ENCODE peak calls at places on chromosome 20, in ten cellular contexts. B is HepG2, N is fibroblast of lung, T is HCT116, F is H1, G is GM23248, S is K562, X is GM12878, L is Karpas-422, M is mesendoderm. H is an unnamed sample. For H3K79me2, the result is how much of the 10 kb centered on the place peaks cover.

GRCh38 chr20:23298926-23299672 is 51.5 kb upstream of the NXT1 start:
- DNase-seq in B (no peak), N (no peak), T (no peak), F (no peak), G (peak), S (no peak), X (no peak), L (peak), M (no peak), H (no peak)

GRCh38 chr20:41534170-41534569 is 84.0 kb downstream of the CHD6 start:
- DNase-seq in B (peak), N (no peak), T (no peak), F (no peak), G (no peak), S (no peak), X (no peak), L (no peak), M (no peak), H (no peak)

GRCh38 chr20:45080867-45081616 is 19.9 kb downstream of the KCNS1 start:
- DNase-seq in B (peak), N (no peak), T (peak), F (no peak), G (peak), S (peak), X (no peak), L (peak), M (no peak), H (no peak)

GRCh38 chr20:48384147-48384818 is 443.5 kb downstream of the PREX1 start:
- DNase-seq in B (no peak), N (no peak), T (peak), F (no peak), G (peak), S (peak), X (no peak), L (peak), M (peak), H (no peak)

GRCh38 chr20:50723672-50724071 is 7.7 kb upstream of the PARD6B start:
- DNase-seq in B (no peak), N (no peak), T (no peak), F (no peak), G (no peak), S (no peak), X (no peak), L (no peak), M (no peak), H (no peak)

GRCh38 chr20:51531141-51531710 is 11.3 kb downstream of the NFATC2 start:
- DNase-seq in B (no peak), N (peak), T (peak), F (no peak), G (peak), S (no peak), X (no peak), L (peak), M (no peak), H (peak)

GRCh38 chr20:61948586-61949362 is 116.9 kb downstream of the TAF4 start:
- DNase-seq in B (no peak), N (no peak), T (no peak), F (no peak), G (no peak), S (no peak), X (no peak), L (no peak), M (no peak), H (no peak)

GRCh38 chr20:56393133-56393472 is 658 bp downstream of the CSTF1 start:
- DNase-seq in B (no peak), N (no peak), T (no peak), F (no peak), G (peak), S (no peak), X (no peak), L (peak), M (no peak), H (no peak)

GRCh38 chr20:13791562-13792459 is 7.0 kb downstream of the NDUFAF5 start:
- DNase-seq in B (peak), N (no peak), T (no peak), F (no peak), G (no peak), S (no peak), X (no peak), L (no peak), M (no peak), H (no peak)

GRCh38 chr20:33005132-33005566 is 916 bp upstream of the SUN5 start:
- DNase-seq in B (peak), N (peak), T (peak), F (no peak), G (no peak), S (peak), X (no peak), L (peak), M (peak), H (no peak)

GRCh38 chr20:46283426-46283825 is 24.9 kb downstream of the CDH22 start:
- DNase-seq in B (no peak), N (peak), T (no peak), F (no peak), G (no peak), S (no peak), X (no peak), L (no peak), M (no peak), H (peak)

GRCh38 chr20:59356662-59357061 is 56.3 kb downstream of the EDN3 start:
- DNase-seq in B (no peak), N (no peak), T (no peak), F (no peak), G (no peak), S (no peak), X (no peak), L (no peak), M (no peak), H (no peak)

GRCh38 chr20:50874758-50875665 is 56.2 kb downstream of the ADNP start:
- DNase-seq in B (no peak), N (no peak), T (no peak), F (no peak), G (no peak), S (no peak), X (no peak), L (no peak), M (no peak), H (no peak)

GRCh38 chr20:36591854-36592641 is 13.5 kb upstream of the RAB5IF start:
- DNase-seq in B (peak), N (no peak), T (peak), F (no peak), G (peak), S (peak), X (no peak), L (no peak), M (peak), H (no peak)

GRCh38 chr20:53903652-53903987 is 166.8 kb downstream of the BCAS1 start:
- DNase-seq in B (no peak), N (no peak), T (no peak), F (no peak), G (peak), S (no peak), X (no peak), L (no peak), M (no peak), H (no peak)

DNA sequence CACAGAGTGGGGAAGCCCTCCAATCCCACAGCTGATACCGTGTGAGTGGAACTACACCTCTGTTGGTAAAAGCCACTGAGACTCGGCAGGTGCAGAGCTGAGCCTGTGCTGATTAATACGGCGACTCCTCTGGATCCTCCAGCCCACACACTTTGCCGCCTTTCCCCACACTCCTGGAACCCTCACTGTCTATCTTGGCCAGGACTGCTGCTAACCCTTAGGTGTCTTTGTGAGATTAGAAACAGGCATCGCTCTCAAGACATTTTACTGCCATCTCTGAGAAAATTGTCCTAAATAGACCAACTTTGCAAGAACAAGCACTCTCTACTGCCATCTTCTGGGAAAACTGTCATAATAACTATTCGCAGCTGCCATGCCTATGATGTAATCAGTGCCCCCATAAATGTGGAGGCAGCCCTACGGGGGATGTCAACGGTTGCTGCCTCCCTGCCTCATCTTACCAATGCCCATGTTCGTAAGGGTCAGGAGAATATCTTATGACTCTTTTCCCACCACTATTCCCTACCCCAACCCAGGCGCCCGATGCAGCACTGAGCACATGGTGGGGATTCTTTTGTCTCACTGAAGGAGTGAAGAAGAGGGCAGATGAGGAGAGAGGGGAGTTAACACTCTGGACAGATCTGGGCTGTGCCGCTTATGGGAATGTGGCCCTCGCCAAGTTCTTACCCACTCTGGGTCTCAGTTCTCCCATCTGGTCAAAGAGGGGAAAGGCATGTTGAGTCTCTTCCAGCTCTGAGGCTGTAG is 26.1 kb upstream of the KCNB1 start:
- DNase-seq in B (peak), N (peak), T (peak), F (no peak), G (peak), S (peak), X (peak), L (peak), M (peak), H (no peak)
- H3K4me3 ChIP-seq in B (no peak), N (no peak), T (no peak), F (no peak), G (no peak), S (no peak), X (no peak), L (no peak), M (no peak), H (no peak)

GRCh38 chr20:58100731-58101356 is 127.6 kb downstream of the ANKRD60 start:
- DNase-seq in B (no peak), N (no peak), T (no peak), F (no peak), G (no peak), S (no peak), X (no peak), L (no peak), M (no peak), H (no peak)

GRCh38 chr20:58103517-58103904 is 124.9 kb downstream of the ANKRD60 start:
- DNase-seq in B (no peak), N (no peak), T (no peak), F (no peak), G (no peak), S (no peak), X (no peak), L (no peak), M (peak), H (no peak)

GRCh38 chr20:58102252-58102651 is 126.2 kb downstream of the ANKRD60 start:
- DNase-seq in B (no peak), N (peak), T (no peak), F (no peak), G (peak), S (no peak), X (no peak), L (no peak), M (no peak), H (no peak)

GRCh38 chr20:58103961-58104360 is 124.5 kb downstream of the ANKRD60 start:
- DNase-seq in B (no peak), N (no peak), T (no peak), F (no peak), G (no peak), S (no peak), X (no peak), L (no peak), M (no peak), H (no peak)

DNA sequence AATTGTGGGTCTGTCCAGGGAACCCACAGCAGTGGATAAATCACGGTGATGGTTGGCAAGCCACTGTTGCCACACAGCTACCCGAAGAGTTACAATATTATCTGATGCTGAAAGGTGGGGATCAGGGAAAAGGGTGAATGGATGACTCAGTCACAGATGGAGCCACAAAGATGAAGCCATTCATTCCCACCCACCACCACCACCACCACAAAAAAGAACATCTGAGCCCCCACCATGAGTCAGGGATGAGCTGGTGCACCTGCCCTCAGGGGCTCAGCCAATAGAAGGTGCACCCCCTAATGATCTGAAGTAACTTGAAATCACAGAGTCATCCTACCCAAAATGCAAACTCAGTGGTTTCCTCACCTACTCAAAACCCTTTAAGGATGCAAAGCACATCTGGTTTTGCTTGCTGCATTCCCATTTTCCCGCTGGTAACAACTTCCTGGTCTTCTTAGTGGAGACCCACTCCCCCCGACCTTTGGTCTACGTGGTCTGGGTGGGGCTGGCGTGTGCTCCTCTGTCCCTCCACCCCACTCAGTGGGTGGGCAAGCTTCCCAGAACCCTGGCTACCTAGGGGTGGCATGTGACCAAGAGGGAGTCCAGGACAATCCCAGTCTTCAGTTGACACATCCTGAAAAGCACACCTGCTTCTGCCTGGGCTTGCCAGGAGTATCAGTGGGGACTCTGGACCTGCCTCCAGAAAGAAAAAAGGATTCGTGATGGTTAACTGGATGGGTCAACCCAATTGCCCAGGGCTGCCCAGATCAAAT is 125.5 kb downstream of the ANKRD60 start:
- DNase-seq in B (no peak), N (peak), T (no peak), F (no peak), G (peak), S (no peak), X (no peak), L (no peak), M (no peak), H (peak)
- H3K9ac ChIP-seq in B (no peak), N (no peak), T (no peak), F (no peak), G (no peak), S (no peak), X (no peak), L (no peak), M (no peak), H (peak)

GRCh38 chr20:25050082-25050481 is 7.9 kb downstream of the ACSS1 start:
- DNase-seq in B (no peak), N (no peak), T (no peak), F (no peak), G (no peak), S (no peak), X (no peak), L (no peak), M (no peak), H (no peak)

GRCh38 chr20:25050501-25051350 is 7.2 kb downstream of the ACSS1 start:
- DNase-seq in B (no peak), N (no peak), T (no peak), F (no peak), G (no peak), S (no peak), X (no peak), L (no peak), M (no peak), H (no peak)

GRCh38 chr20:25052255-25053206 is 5.4 kb downstream of the ACSS1 start:
- DNase-seq in B (no peak), N (peak), T (no peak), F (no peak), G (peak), S (no peak), X (no peak), L (no peak), M (no peak), H (no peak)

GRCh38 chr20:25053207-25054132 is 4.5 kb downstream of the ACSS1 start:
- DNase-seq in B (no peak), N (peak), T (no peak), F (no peak), G (peak), S (no peak), X (no peak), L (no peak), M (no peak), H (no peak)

GRCh38 chr20:25051386-25052155 is 6.4 kb downstream of the ACSS1 start:
- DNase-seq in B (no peak), N (no peak), T (no peak), F (no peak), G (no peak), S (no peak), X (no peak), L (no peak), M (no peak), H (no peak)
- H3K79me2 ChIP-seq in B (under half), N (under half), T (under half), F (under half), G (under half), S (under half), X (under half), L (under half), M (under half), H (under half)

DNA sequence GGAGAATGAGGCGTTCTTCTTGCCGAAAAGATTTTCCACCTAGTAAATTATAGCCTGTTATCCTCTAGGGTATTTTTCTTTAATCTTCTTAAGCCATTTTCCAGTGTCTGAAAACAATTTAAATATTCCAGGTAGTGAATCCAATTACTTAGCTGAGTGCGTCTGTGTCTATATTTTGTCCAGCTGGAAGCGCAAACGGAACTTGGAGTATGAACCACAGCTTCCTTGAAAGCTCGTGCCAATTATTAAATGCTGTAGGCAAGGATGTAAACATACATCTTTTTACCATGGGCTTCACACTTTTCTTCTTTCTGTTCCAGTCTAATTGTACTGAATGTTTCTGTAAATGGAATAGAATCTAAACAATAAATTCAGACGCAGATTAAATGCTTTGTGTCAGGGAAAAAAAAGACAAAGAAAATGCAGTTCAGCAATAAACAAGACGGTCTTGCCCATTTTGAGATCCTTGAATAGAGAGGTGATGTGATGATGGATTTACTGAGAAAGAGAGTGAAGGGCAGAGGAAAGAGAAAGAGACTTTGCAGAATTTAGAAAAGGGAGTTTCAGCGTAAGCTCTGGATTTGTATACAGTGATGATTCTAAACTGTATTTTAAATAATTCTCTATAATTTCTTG is 1.9 kb downstream of the PLCB1 start:
- DNase-seq in B (no peak), N (no peak), T (no peak), F (no peak), G (no peak), S (no peak), X (no peak), L (no peak), M (no peak), H (no peak)
- H3K4me3 ChIP-seq in B (peak), N (peak), T (no peak), F (no peak), G (no peak), S (no peak), X (no peak), L (no peak), M (no peak), H (no peak)

GRCh38 chr20:57441510-57442154 is 50.4 kb downstream of the RBM38 start:
- DNase-seq in B (no peak), N (no peak), T (no peak), F (no peak), G (no peak), S (no peak), X (no peak), L (no peak), M (no peak), H (no peak)
- H3K9ac ChIP-seq in B (no peak), N (no peak), T (no peak), F (no peak), G (peak), S (no peak), X (no peak), L (no peak), M (no peak), H (no peak)

GRCh38 chr20:4155953-4156352 is 140.6 kb upstream of the RNF24 start:
- DNase-seq in B (no peak), N (no peak), T (no peak), F (no peak), G (no peak), S (no peak), X (no peak), L (no peak), M (no peak), H (no peak)
- H3K79me2 ChIP-seq in B (half or more), N (under half), T (half or more), F (under half), G (half or more), S (under half), X (under half), L (under half), M (under half), H (under half)

GRCh38 chr20:37692447-37693166 is 1.2 kb upstream of the CTNNBL1 start:
- DNase-seq in B (no peak), N (no peak), T (no peak), F (no peak), G (no peak), S (no peak), X (no peak), L (no peak), M (no peak), H (no peak)

GRCh38 chr20:37697314-37697713 is 3.5 kb downstream of the CTNNBL1 start:
- DNase-seq in B (no peak), N (no peak), T (no peak), F (no peak), G (no peak), S (no peak), X (peak), L (peak), M (no peak), H (no peak)

GRCh38 chr20:37693629-37694626 is at the start of gene CTNNBL1:
- DNase-seq in B (peak), N (peak), T (peak), F (peak), G (peak), S (peak), X (peak), L (peak), M (peak), H (peak)

GRCh38 chr20:37693203-37693602 is 627 bp upstream of the CTNNBL1 start:
- DNase-seq in B (no peak), N (no peak), T (no peak), F (no peak), G (peak), S (no peak), X (no peak), L (no peak), M (no peak), H (no peak)

GRCh38 chr20:37695684-37696342 is 2.0 kb downstream of the CTNNBL1 start:
- DNase-seq in B (no peak), N (no peak), T (no peak), F (no peak), G (no peak), S (no peak), X (no peak), L (no peak), M (no peak), H (no peak)
- H3K4me3 ChIP-seq in B (no peak), N (peak), T (no peak), F (no peak), G (no peak), S (no peak), X (peak), L (peak), M (no peak), H (no peak)

DNA sequence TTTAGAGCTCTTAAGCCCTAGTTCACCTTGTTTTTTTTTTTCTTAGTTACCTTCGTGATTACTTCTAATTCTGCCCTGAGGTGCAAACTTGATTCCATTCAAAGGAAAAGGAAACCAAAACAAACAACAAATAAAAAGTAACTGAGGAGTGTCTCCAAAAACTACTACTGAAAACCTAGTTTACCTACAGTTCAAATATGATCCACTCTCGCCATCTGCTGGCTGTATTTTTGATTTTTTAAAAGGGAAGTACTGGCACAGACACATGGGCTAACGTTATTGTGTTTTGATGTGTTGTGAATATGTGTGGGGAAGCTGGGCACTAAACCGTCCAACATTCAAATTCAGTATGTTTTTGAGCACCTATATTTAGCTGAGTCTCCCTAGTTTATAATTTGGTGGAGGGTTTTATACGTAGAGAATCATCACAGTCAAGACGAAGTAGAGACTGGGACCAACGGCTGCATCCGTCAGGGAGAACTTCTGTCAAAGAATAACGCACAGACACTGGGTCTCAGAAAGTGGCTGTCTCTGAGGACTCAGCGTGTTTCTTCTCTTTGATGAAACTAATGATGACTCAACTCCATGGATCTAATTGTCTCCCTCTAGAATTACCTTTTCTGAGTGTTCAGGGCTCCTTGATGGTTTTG is 373.5 kb upstream of the BTBD3 start:
- DNase-seq in B (peak), N (peak), T (peak), F (no peak), G (peak), S (no peak), X (peak), L (peak), M (peak), H (no peak)
- H3K9ac ChIP-seq in B (no peak), N (no peak), T (no peak), F (no peak), G (no peak), S (no peak), X (no peak), L (no peak), M (no peak), H (peak)